ENCODE peak calls at places on chromosomes 2 and 18, in four cellular contexts. One of them, this sample, is unnamed.
A peak's percentile ranks its signal among the peaks of the same experiment; 100 is the strongest.

GRCh38 chr2:143830476-143830875 is 689.4 kb downstream of the ZEB2 start:
- DNase-seq in GM12878: no peak
- DNase-seq in psoas muscle: no peak
- DNase-seq in esophagus squamous epithelium: no peak
- DNase-seq in this sample: no peak

GRCh38 chr2:120934891-120935338 is 199.2 kb downstream of the GLI2 start:
- DNase-seq in GM12878: no peak
- DNase-seq in psoas muscle: peak; percentile 61
- DNase-seq in esophagus squamous epithelium: no peak
- DNase-seq in this sample: no peak

GRCh38 chr18:73669299-73669698 is 478.3 kb downstream of the FBXO15 start:
- DNase-seq in GM12878: no peak
- DNase-seq in psoas muscle: no peak
- DNase-seq in esophagus squamous epithelium: no peak
- DNase-seq in this sample: no peak

GRCh38 chr2:498493-499178 is 178.6 kb downstream of the TMEM18 start:
- DNase-seq in GM12878: no peak
- DNase-seq in psoas muscle: no peak
- DNase-seq in esophagus squamous epithelium: no peak
- DNase-seq in this sample: no peak

GRCh38 chr2:175180701-175181103 is 808 bp downstream of the ATP5MC3 start:
- DNase-seq in GM12878: no peak
- DNase-seq in psoas muscle: peak; percentile 42
- DNase-seq in esophagus squamous epithelium: no peak
- DNase-seq in this sample: peak; percentile 35

GRCh38 chr2:217942731-217943335 is 60.0 kb downstream of the TNS1 start:
- DNase-seq in GM12878: no peak
- DNase-seq in psoas muscle: peak; percentile 15
- DNase-seq in esophagus squamous epithelium: no peak
- DNase-seq in this sample: no peak

GRCh38 chr2:102094917-102095316 is 47.6 kb upstream of the IL1R1 start:
- DNase-seq in GM12878: no peak
- DNase-seq in psoas muscle: peak; percentile 50
- DNase-seq in esophagus squamous epithelium: no peak
- DNase-seq in this sample: no peak

GRCh38 chr2:175111200-175111657 is 56.8 kb downstream of the ATF2 start:
- DNase-seq in GM12878: peak; percentile 7
- DNase-seq in psoas muscle: no peak
- DNase-seq in esophagus squamous epithelium: no peak
- DNase-seq in this sample: no peak

GRCh38 chr2:232523682-232524597 is 2.0 kb upstream of the CHRND start:
- DNase-seq in GM12878: no peak
- DNase-seq in psoas muscle: peak; percentile 59
- DNase-seq in esophagus squamous epithelium: no peak
- DNase-seq in this sample: no peak

GRCh38 chr2:25312958-25313710 is 28.6 kb downstream of the DNMT3A start:
- DNase-seq in GM12878: no peak
- DNase-seq in psoas muscle: no peak
- DNase-seq in esophagus squamous epithelium: no peak
- DNase-seq in this sample: no peak

GRCh38 chr2:200901459-200902072 is 12.4 kb downstream of the NIF3L1 start:
- DNase-seq in GM12878: peak; percentile 72
- DNase-seq in psoas muscle: no peak
- DNase-seq in esophagus squamous epithelium: peak; percentile 9
- DNase-seq in this sample: no peak

GRCh38 chr2:9405636-9406035 is 17.7 kb downstream of the ITGB1BP1 start:
- DNase-seq in GM12878: no peak
- DNase-seq in psoas muscle: no peak
- DNase-seq in esophagus squamous epithelium: no peak
- DNase-seq in this sample: no peak

GRCh38 chr2:95158891-95159619 is 593 bp downstream of the ZNF514 start:
- DNase-seq in GM12878: no peak
- DNase-seq in psoas muscle: peak; percentile 58
- DNase-seq in esophagus squamous epithelium: no peak
- DNase-seq in this sample: peak; percentile 52

GRCh38 chr2:46180189-46180588 is 117.0 kb upstream of the EPAS1 start:
- DNase-seq in GM12878: no peak
- DNase-seq in psoas muscle: no peak
- DNase-seq in esophagus squamous epithelium: no peak
- DNase-seq in this sample: no peak

GRCh38 chr2:168030862-168031624 is 216.4 kb downstream of the STK39 start:
- DNase-seq in GM12878: peak; percentile 44
- DNase-seq in psoas muscle: no peak
- DNase-seq in esophagus squamous epithelium: no peak
- DNase-seq in this sample: no peak

GRCh38 chr2:187338679-187339121 is 109.4 kb downstream of the CALCRL start:
- DNase-seq in GM12878: no peak
- DNase-seq in psoas muscle: peak; percentile 10
- DNase-seq in esophagus squamous epithelium: no peak
- DNase-seq in this sample: no peak

GRCh38 chr18:78983530-78983929 is 3.9 kb downstream of the SALL3 start:
- DNase-seq in GM12878: no peak
- DNase-seq in psoas muscle: no peak
- DNase-seq in esophagus squamous epithelium: no peak
- DNase-seq in this sample: no peak

GRCh38 chr18:26482567-26482966 is 65.8 kb downstream of the KCTD1 start:
- DNase-seq in GM12878: no peak
- DNase-seq in psoas muscle: no peak
- DNase-seq in esophagus squamous epithelium: no peak
- DNase-seq in this sample: no peak

GRCh38 chr2:213036836-213037235 is 114.6 kb downstream of the IKZF2 start:
- DNase-seq in GM12878: no peak
- DNase-seq in psoas muscle: no peak
- DNase-seq in esophagus squamous epithelium: no peak
- DNase-seq in this sample: no peak

GRCh38 chr2:104849618-104850097 is 4.3 kb upstream of the POU3F3 start:
- DNase-seq in GM12878: no peak
- DNase-seq in psoas muscle: peak; percentile 58
- DNase-seq in esophagus squamous epithelium: no peak
- DNase-seq in this sample: no peak

GRCh38 chr18:22637787-22638186 is 220.1 kb upstream of the CTAGE1 start:
- DNase-seq in GM12878: no peak
- DNase-seq in psoas muscle: no peak
- DNase-seq in esophagus squamous epithelium: no peak
- DNase-seq in this sample: no peak

GRCh38 chr18:79523738-79524180 is 128.0 kb downstream of the NFATC1 start:
- DNase-seq in GM12878: peak; percentile 49
- DNase-seq in psoas muscle: no peak
- DNase-seq in esophagus squamous epithelium: no peak
- DNase-seq in this sample: no peak

GRCh38 chr2:66717491-66717890 is 282.6 kb downstream of the MEIS1 start:
- DNase-seq in GM12878: no peak
- DNase-seq in psoas muscle: no peak
- DNase-seq in esophagus squamous epithelium: no peak
- DNase-seq in this sample: no peak

DNA sequence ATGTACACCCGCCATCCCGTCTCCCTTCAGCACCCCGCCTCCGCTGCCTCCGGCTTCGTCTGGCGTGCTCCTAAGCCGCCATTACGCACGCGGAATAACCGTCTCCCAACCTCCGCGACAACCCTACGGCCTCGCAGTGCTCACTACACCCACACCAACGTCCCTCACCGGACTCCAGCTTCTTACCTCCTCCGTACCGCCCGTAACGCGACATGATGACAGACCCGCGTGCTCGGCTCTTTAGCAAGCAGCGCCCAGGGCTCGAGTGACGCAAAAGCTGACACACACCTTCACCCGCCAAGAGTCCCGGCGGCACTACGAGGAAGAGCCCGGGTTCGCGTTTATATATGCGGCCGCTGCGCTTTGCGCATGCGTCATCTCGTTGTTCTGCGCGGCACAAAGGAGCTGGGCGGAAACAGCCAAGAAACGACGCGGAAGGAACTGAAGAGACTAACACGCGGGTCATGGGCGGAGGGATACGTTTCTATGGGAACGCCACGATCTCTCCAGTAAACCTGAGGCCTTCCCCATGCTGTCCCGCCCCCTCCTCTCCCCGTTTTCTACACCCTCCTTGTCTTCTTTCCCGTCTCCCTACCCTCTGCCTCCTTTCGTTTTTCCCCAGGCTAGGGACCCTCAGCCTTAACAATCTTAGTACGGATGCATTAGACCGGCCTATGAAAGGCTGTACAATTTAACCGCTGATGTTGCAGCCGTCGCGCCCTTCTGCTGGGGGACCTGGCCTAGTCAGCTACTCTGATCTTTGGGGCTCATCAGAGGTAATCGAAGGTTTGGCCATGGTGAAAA is at the start of gene SRSF7:
- DNase-seq in GM12878: peak; percentile 93
- DNase-seq in psoas muscle: peak; percentile 96
- DNase-seq in esophagus squamous epithelium: peak; percentile 77
- DNase-seq in this sample: peak; percentile 96
- H3K4me1 ChIP-seq in GM12878: no peaks in the 10 kb centered on the region
- H3K4me1 ChIP-seq in psoas muscle: peaks cover 22% of the 10 kb centered on the region
- H3K4me1 ChIP-seq in esophagus squamous epithelium: peaks cover 34% of the 10 kb centered on the region
- H3K4me1 ChIP-seq in this sample: peaks cover 54% of the 10 kb centered on the region

DNA sequence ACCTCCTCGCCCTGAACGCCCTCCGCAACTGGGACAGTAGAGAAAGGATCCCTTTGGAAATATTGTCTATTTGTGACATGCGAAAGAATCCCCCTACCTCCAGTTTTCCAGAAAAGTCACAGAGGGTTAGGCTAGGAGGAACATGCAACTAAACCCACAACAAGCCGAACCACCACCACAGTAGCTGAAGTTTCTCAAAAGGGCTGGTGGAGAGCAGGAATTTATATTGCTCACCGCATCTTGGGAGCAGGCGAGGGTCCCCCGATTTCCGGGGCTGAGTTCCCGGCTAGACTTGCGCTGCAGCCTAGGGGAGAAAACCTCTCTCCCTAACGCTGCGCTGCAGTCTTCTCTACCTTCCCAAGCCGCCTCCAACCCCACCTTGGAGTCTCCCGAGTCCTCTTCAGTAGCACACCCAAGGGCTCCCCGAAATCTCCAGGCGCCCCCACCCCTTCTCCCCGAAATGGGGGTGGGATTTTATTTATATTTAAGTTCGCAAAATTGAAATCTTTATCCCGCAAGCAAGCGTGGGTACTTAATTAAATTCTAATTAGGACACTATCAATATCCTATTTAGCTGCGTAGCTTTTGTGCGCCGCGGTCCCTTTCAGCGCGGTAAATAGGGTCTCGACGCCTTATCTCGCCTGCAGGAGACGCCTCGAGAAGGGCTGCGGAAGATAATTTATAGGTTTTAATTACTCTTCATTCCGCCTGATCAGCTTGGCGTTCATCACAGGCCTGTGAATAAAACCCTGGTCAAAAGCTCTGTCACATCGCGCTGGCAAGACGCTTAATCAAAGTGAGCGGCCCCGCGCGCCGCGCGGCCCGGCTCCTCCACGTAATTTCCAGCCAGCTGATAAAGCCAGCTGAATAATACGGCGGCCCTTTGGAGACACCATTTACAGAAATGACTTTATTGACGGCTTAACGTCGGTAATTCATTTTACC is 2.0 kb upstream of the EN1 start:
- DNase-seq in GM12878: no peak
- DNase-seq in psoas muscle: no peak
- DNase-seq in esophagus squamous epithelium: no peak
- DNase-seq in this sample: no peak
- H3K4me3 ChIP-seq in GM12878: no peak overlapping the region
- H3K4me3 ChIP-seq in psoas muscle: no peak overlapping the region
- H3K4me3 ChIP-seq in esophagus squamous epithelium: no peak overlapping the region
- H3K4me3 ChIP-seq in this sample: no peak overlapping the region

GRCh38 chr2:20231632-20232031 is 6.7 kb upstream of the SDC1 start:
- DNase-seq in GM12878: no peak
- DNase-seq in psoas muscle: no peak
- DNase-seq in esophagus squamous epithelium: no peak
- DNase-seq in this sample: no peak

GRCh38 chr2:20227894-20228505 is 3.1 kb upstream of the SDC1 start:
- DNase-seq in GM12878: no peak
- DNase-seq in psoas muscle: no peak
- DNase-seq in esophagus squamous epithelium: no peak
- DNase-seq in this sample: no peak

GRCh38 chr2:20231159-20231558 is 6.2 kb upstream of the SDC1 start:
- DNase-seq in GM12878: no peak
- DNase-seq in psoas muscle: no peak
- DNase-seq in esophagus squamous epithelium: no peak
- DNase-seq in this sample: no peak

GRCh38 chr2:20232837-20233207 is 7.9 kb upstream of the SDC1 start:
- DNase-seq in GM12878: no peak
- DNase-seq in psoas muscle: no peak
- DNase-seq in esophagus squamous epithelium: no peak
- DNase-seq in this sample: no peak

DNA sequence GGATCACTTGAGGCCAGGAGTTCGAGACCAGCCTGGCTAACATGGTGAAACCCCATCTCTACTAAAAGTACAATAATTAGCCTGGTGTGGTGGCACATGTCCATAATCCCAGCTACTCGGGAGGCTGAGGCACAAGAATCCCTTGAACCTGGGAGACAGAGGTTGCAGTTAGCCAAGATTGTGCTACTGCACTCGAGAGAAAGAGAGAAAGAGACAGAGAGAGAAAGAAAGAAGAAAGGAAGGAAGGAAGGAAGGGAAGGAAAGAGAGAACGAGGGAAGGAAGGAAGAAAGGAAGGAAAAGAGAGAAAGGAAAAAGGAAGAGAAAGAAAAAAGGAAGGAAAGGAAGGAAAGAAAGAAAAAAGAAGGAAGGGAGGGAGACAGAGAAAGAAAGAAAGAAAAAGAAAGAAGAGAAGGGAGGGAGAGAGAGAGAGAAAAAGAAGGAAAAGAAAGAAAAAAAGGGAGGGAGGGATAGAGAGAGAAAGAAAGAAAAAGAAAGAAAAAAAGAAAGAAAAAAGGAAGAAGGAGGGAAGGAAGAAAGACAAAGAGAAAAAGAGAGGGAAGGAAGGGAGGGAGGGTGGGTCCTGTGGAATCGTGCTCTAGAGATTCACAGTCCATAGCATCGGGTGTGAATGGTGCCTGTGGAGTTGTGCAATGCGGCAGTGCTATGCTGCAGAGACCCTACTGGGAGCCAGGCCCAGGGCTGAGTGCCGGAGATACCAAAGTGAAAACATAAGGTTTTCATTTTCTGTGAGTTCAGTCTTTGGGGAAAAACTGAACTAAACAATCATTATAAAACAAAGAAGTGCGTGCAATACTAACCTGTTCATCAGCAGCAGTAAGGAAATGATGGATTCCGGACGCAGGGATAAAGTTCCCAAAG is 4.6 kb upstream of the SDC1 start:
- DNase-seq in GM12878: no peak
- DNase-seq in psoas muscle: no peak
- DNase-seq in esophagus squamous epithelium: no peak
- DNase-seq in this sample: no peak
- H3K27me3 ChIP-seq in GM12878: no peaks in the 10 kb centered on the region
- H3K27me3 ChIP-seq in psoas muscle: no peaks in the 10 kb centered on the region
- H3K27me3 ChIP-seq in esophagus squamous epithelium: no peaks in the 10 kb centered on the region
- H3K27me3 ChIP-seq in this sample: peaks cover 62% of the 10 kb centered on the region

GRCh38 chr2:157788201-157788600 is 87.9 kb downstream of the ACVR1 start:
- DNase-seq in GM12878: no peak
- DNase-seq in psoas muscle: no peak
- DNase-seq in esophagus squamous epithelium: no peak
- DNase-seq in this sample: no peak

GRCh38 chr2:157789933-157790511 is 86.1 kb downstream of the ACVR1 start:
- DNase-seq in GM12878: no peak
- DNase-seq in psoas muscle: peak; percentile 55
- DNase-seq in esophagus squamous epithelium: no peak
- DNase-seq in this sample: peak; percentile 63

GRCh38 chr2:157787364-157787938 is 88.7 kb downstream of the ACVR1 start:
- DNase-seq in GM12878: no peak
- DNase-seq in psoas muscle: no peak
- DNase-seq in esophagus squamous epithelium: no peak
- DNase-seq in this sample: no peak

GRCh38 chr2:157790780-157791179 is 85.3 kb downstream of the ACVR1 start:
- DNase-seq in GM12878: no peak
- DNase-seq in psoas muscle: no peak
- DNase-seq in esophagus squamous epithelium: no peak
- DNase-seq in this sample: no peak

GRCh38 chr2:157789161-157789720 is 86.9 kb downstream of the ACVR1 start:
- DNase-seq in GM12878: no peak
- DNase-seq in psoas muscle: no peak
- DNase-seq in esophagus squamous epithelium: no peak
- DNase-seq in this sample: no peak
- H3K4me1 ChIP-seq in GM12878: no peaks in the 10 kb centered on the region
- H3K4me1 ChIP-seq in psoas muscle: peaks cover 91% of the 10 kb centered on the region
- H3K4me1 ChIP-seq in esophagus squamous epithelium: peaks cover 47% of the 10 kb centered on the region
- H3K4me1 ChIP-seq in this sample: peaks cover 82% of the 10 kb centered on the region